ENCODE peak calls at places on chromosomes 7 and 10, in five cellular contexts. P, S, W, J and C are unnamed samples.

GRCh38 chr10:15361131-15361530 is 10.0 kb downstream of the FAM171A1 start:
- DNase-seq in P (no peak), S (no peak), W (no peak), J (no peak), C (no peak)

GRCh38 chr7:142231716-142232115 is 26.1 kb downstream of the PRSS58 start:
- DNase-seq in P (peak; percentile 79), S (no peak), W (peak; percentile 45), J (no peak), C (no peak)

GRCh38 chr10:125868372-125868975 is 12.6 kb downstream of the DHX32 start:
- DNase-seq in P (no peak), S (no peak), W (peak; percentile 13), J (no peak), C (no peak)

GRCh38 chr7:125316451-125316850 is 386.8 kb upstream of the POT1 start:
- DNase-seq in P (peak; percentile 52), S (peak; percentile 37), W (peak; percentile 16), J (no peak), C (no peak)

GRCh38 chr10:77496941-77497420 is 140.6 kb downstream of the KCNMA1 start:
- DNase-seq in P (no peak), S (no peak), W (no peak), J (no peak), C (no peak)

GRCh38 chr10:3850999-3851937 is 66.3 kb upstream of the KLF6 start:
- DNase-seq in P (no peak), S (peak; percentile 79), W (no peak), J (no peak), C (no peak)

GRCh38 chr10:116669832-116670644 is 49.3 kb downstream of the PNLIPRP2 start:
- DNase-seq in P (peak; percentile 42), S (no peak), W (peak; percentile 68), J (no peak), C (no peak)

GRCh38 chr7:96303105-96303685 is 18.7 kb downstream of the SLC25A13 start:
- DNase-seq in P (no peak), S (peak; percentile 79), W (no peak), J (no peak), C (no peak)

GRCh38 chr10:606767-607544 is 82.5 kb downstream of the DIP2C start:
- DNase-seq in P (no peak), S (no peak), W (no peak), J (peak; percentile 59), C (no peak)

GRCh38 chr10:48526371-48526821 is 78.5 kb downstream of the ARHGAP22 start:
- DNase-seq in P (no peak), S (no peak), W (no peak), J (no peak), C (no peak)

GRCh38 chr10:12766222-12766621 is 235.3 kb downstream of the CCDC3 start:
- DNase-seq in P (no peak), S (no peak), W (no peak), J (no peak), C (no peak)

GRCh38 chr10:69303632-69304035 is 25.3 kb downstream of the HK1 start:
- DNase-seq in P (no peak), S (no peak), W (no peak), J (no peak), C (no peak)

GRCh38 chr10:17431871-17432311 is 22.5 kb downstream of the ST8SIA6 start:
- DNase-seq in P (no peak), S (no peak), W (no peak), J (no peak), C (no peak)

GRCh38 chr10:132704008-132704814 is 81.7 kb downstream of the NKX6-2 start:
- DNase-seq in P (no peak), S (no peak), W (no peak), J (peak; percentile 57), C (no peak)

GRCh38 chr7:155017834-155018233 is 14.9 kb upstream of the PAXIP1 start:
- DNase-seq in P (no peak), S (no peak), W (no peak), J (no peak), C (no peak)

GRCh38 chr7:5603193-5604140 is 178.0 kb downstream of the RNF216 start:
- DNase-seq in P (no peak), S (no peak), W (no peak), J (no peak), C (no peak)
- TF ChIP-seq CTCF in P (no peak), S (no peak), W (no peak), J (no peak), C (no peak)

GRCh38 chr7:112160771-112161150 is 45.4 kb downstream of the DOCK4 start:
- DNase-seq in P (no peak), S (no peak), W (no peak), J (no peak), C (no peak)
- TF ChIP-seq CTCF in P (no peak), S (no peak), W (no peak), J (no peak), C (no peak)

GRCh38 chr7:65731562-65732035 is 141.3 kb upstream of the VKORC1L1 start:
- DNase-seq in P (peak; percentile 67), S (no peak), W (peak; percentile 58), J (peak; percentile 63), C (no peak)
- TF ChIP-seq CTCF in P (peak; percentile 11), S (no peak), W (peak; percentile 17), J (no peak), C (no peak)

GRCh38 chr10:104045151-104046089 is 40.3 kb downstream of the COL17A1 start:
- DNase-seq in P (peak; percentile 50), S (peak; percentile 48), W (peak; percentile 56), J (no peak), C (no peak)
- TF ChIP-seq CTCF in P (no peak), S (peak; percentile 71), W (peak; percentile 63), J (no peak), C (peak; percentile 40)

GRCh38 chr7:32072397-32072796 is 2.2 kb upstream of the PDE1C start:
- DNase-seq in P (no peak), S (no peak), W (no peak), J (no peak), C (no peak)
- TF ChIP-seq CTCF in P (peak; percentile 30), S (no peak), W (peak; percentile 17), J (no peak), C (no peak)

GRCh38 chr7:151707757-151708156 is 169.2 kb downstream of the PRKAG2 start:
- DNase-seq in P (no peak), S (no peak), W (no peak), J (no peak), C (no peak)

GRCh38 chr7:151706568-151707469 is 170.1 kb downstream of the PRKAG2 start:
- DNase-seq in P (no peak), S (no peak), W (no peak), J (no peak), C (no peak)

GRCh38 chr7:151704284-151704968 is 172.5 kb downstream of the PRKAG2 start:
- DNase-seq in P (no peak), S (no peak), W (no peak), J (no peak), C (no peak)

GRCh38 chr7:151704969-151705743 is 171.8 kb downstream of the PRKAG2 start:
- DNase-seq in P (peak; percentile 46), S (no peak), W (peak; percentile 39), J (no peak), C (no peak)

DNA sequence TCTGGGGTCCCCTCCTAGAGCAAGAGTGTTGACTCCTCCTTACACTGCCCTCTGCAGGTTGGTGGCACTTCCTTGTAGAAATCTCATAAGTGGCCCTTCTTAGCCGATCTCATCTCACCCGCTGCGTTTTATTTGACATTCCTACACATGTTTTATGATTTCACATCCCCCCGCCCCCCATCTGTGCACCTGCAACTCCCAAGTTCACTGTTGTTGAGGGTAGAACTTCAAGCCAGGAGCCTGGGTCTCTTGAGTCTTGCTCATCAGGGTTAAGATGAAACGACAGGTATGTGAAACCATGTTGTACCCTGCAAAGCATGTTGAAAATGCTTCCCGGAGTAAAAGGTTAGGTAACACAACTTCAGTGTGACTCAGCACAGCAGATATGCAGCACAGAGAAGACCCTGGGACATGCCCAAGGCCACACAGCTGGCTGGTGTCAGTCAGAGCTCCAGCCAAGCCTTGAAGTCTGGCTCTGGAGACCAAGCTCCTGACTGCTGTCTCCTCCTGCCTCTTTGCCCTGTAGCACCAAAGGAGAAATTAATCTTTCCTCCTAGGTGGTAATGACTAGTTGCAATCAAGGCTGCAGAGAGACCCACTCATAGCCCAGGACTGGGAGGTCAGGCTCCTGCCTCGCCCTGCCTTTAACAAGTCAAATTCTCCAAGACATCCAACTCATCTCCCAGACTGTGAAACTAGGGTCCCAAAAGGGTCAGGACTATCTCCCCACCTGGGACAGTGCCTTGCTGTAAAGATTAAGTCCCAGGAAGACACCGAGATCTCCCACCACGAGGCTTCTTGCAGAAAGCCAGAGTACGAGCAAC is 171.0 kb downstream of the PRKAG2 start:
- DNase-seq in P (no peak), S (peak; percentile 70), W (peak; percentile 45), J (no peak), C (no peak)
- TF ChIP-seq CTCF in P (peak; percentile 35), S (peak; percentile 74), W (peak; percentile 45), J (no peak), C (peak; percentile 69)

GRCh38 chr7:2886900-2887299 is 42.8 kb upstream of the GNA12 start:
- DNase-seq in P (peak; percentile 72), S (peak; percentile 55), W (peak; percentile 54), J (no peak), C (no peak)

GRCh38 chr7:2883101-2883500 is 39.0 kb upstream of the GNA12 start:
- DNase-seq in P (no peak), S (no peak), W (no peak), J (no peak), C (no peak)

GRCh38 chr7:2886391-2886790 is 42.3 kb upstream of the GNA12 start:
- DNase-seq in P (no peak), S (no peak), W (peak; percentile 37), J (no peak), C (no peak)

GRCh38 chr7:2884161-2884560 is 40.1 kb upstream of the GNA12 start:
- DNase-seq in P (no peak), S (no peak), W (no peak), J (no peak), C (no peak)

DNA sequence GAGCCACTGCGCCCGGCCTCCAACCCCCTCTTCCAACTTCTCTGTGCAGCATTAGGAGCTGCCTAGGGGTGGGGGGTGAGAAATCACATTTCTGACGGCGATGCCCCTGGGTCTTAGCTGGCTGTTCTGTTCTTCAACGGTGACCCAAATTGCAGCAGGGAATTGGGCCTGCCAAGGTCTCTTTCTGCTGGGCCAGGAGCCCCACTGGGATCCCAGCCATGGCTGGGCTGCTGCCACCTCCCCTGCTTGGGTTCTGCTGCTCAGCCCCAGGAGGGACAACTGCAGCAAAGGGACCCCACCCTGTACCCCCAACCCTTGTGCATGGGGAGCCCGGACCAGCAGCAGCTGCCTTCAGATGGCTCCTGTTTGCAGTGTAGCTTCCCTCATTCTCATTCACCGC is 43.7 kb upstream of the GNA12 start:
- DNase-seq in P (no peak), S (no peak), W (no peak), J (no peak), C (no peak)
- TF ChIP-seq CTCF in P (no peak), S (no peak), W (no peak), J (no peak), C (no peak)